ENCODE peak calls at places on chromosomes 6 and 20, in seven cellular contexts. X is HL-60; K is lower lobe of right lung; V is CD4-positive, alpha-beta T cell; M is A549; F is adrenal gland; R is astrocyte. I is an unnamed sample.

GRCh38 chr6:112184996-112185395 is 69.4 kb downstream of the LAMA4 start:
- DNase-seq in X (no peak), K (no peak), V (no peak), M (no peak), F (no peak), R (no peak), I (no peak)

GRCh38 chr6:11341867-11342266 is 109.4 kb upstream of the NEDD9 start:
- DNase-seq in X (no peak), K (no peak), V (no peak), M (no peak), F (no peak), R (peak), I (no peak)

GRCh38 chr20:10596726-10597125 is 77.1 kb downstream of the JAG1 start:
- DNase-seq in X (no peak), K (no peak), V (no peak), M (peak), F (no peak), R (peak), I (no peak)

GRCh38 chr20:61120595-61121515 is 131.2 kb upstream of the CDH4 start:
- DNase-seq in X (peak), K (no peak), V (no peak), M (peak), F (peak), R (peak), I (peak)

GRCh38 chr6:106557837-106558236 is 71.5 kb downstream of the RTN4IP1 start:
- DNase-seq in X (no peak), K (no peak), V (no peak), M (no peak), F (no peak), R (no peak), I (no peak)

GRCh38 chr6:2990179-2990931 is 9.3 kb upstream of the NQO2 start:
- DNase-seq in X (no peak), K (peak), V (no peak), M (no peak), F (peak), R (peak), I (no peak)

GRCh38 chr20:32207626-32208498 is at the start of the genes PLAGL2 and POFUT1:
- DNase-seq in X (peak), K (peak), V (peak), M (peak), F (peak), R (peak), I (peak)

GRCh38 chr20:37598101-37598530 is 70.4 kb upstream of the BLCAP start:
- DNase-seq in X (no peak), K (no peak), V (no peak), M (no peak), F (peak), R (no peak), I (no peak)

GRCh38 chr6:33990061-33990541 is 155.8 kb downstream of the GRM4 start:
- DNase-seq in X (no peak), K (no peak), V (no peak), M (no peak), F (no peak), R (no peak), I (peak)

GRCh38 chr6:122154912-122155516 is 244.4 kb upstream of the HSF2 start:
- DNase-seq in X (no peak), K (no peak), V (no peak), M (peak), F (no peak), R (no peak), I (no peak)

GRCh38 chr6:111478064-111478476 is 4.9 kb downstream of the REV3L start:
- DNase-seq in X (no peak), K (no peak), V (no peak), M (no peak), F (no peak), R (peak), I (no peak)

GRCh38 chr20:36631651-36632050 is 14.3 kb downstream of the SLA2 start:
- DNase-seq in X (no peak), K (no peak), V (no peak), M (no peak), F (no peak), R (no peak), I (no peak)

GRCh38 chr6:12474167-12475140 is 184.3 kb downstream of the EDN1 start:
- DNase-seq in X (no peak), K (no peak), V (no peak), M (no peak), F (no peak), R (peak), I (no peak)

GRCh38 chr20:20206788-20207187 is 154.5 kb downstream of the CFAP61 start:
- DNase-seq in X (no peak), K (no peak), V (no peak), M (no peak), F (no peak), R (no peak), I (no peak)

GRCh38 chr20:63978319-63979220 is 872 bp downstream of the SAMD10 start:
- DNase-seq in X (peak), K (peak), V (peak), M (no peak), F (peak), R (no peak), I (peak)

GRCh38 chr6:89242574-89243330 is 25.6 kb upstream of the GABRR1 start:
- DNase-seq in X (no peak), K (no peak), V (no peak), M (peak), F (no peak), R (peak), I (no peak)

GRCh38 chr20:7161690-7162089 is 394.2 kb downstream of the BMP2 start:
- DNase-seq in X (no peak), K (no peak), V (no peak), M (peak), F (peak), R (no peak), I (no peak)

GRCh38 chr6:158808918-158809678 is 10.1 kb downstream of the EZR start:
- DNase-seq in X (no peak), K (no peak), V (no peak), M (no peak), F (no peak), R (no peak), I (no peak)

GRCh38 chr6:27157461-27158315 is 89.8 kb upstream of the PRSS16 start:
- DNase-seq in X (no peak), K (peak), V (peak), M (peak), F (no peak), R (peak), I (no peak)

GRCh38 chr6:71533939-71534379 is 245.3 kb downstream of the OGFRL1 start:
- DNase-seq in X (no peak), K (no peak), V (no peak), M (peak), F (no peak), R (no peak), I (no peak)

GRCh38 chr20:13296070-13296469 is 75.0 kb downstream of the ISM1 start:
- DNase-seq in X (no peak), K (no peak), V (no peak), M (no peak), F (no peak), R (no peak), I (no peak)

GRCh38 chr6:165676435-165677068 is 13.5 kb upstream of the PDE10A start:
- DNase-seq in X (no peak), K (no peak), V (no peak), M (no peak), F (no peak), R (peak), I (no peak)

GRCh38 chr20:25459111-25459830 is 51.8 kb downstream of the GINS1 start:
- DNase-seq in X (no peak), K (no peak), V (no peak), M (no peak), F (no peak), R (no peak), I (no peak)

GRCh38 chr6:81766482-81767069 is 14.1 kb upstream of the TENT5A start:
- DNase-seq in X (peak), K (no peak), V (no peak), M (peak), F (no peak), R (peak), I (no peak)

GRCh38 chr6:164337024-164337924 is 922.8 kb downstream of the QKI start:
- DNase-seq in X (no peak), K (no peak), V (no peak), M (no peak), F (no peak), R (no peak), I (no peak)

GRCh38 chr6:22250486-22250885 is 46.4 kb downstream of the PRL start:
- DNase-seq in X (no peak), K (no peak), V (no peak), M (no peak), F (no peak), R (no peak), I (no peak)

GRCh38 chr6:56593801-56594318 is 48.8 kb downstream of the DST start:
- DNase-seq in X (peak), K (no peak), V (no peak), M (no peak), F (no peak), R (no peak), I (no peak)

GRCh38 chr20:63533871-63534393 is 3.2 kb downstream of the PTK6 start:
- DNase-seq in X (no peak), K (peak), V (no peak), M (no peak), F (no peak), R (no peak), I (no peak)

GRCh38 chr6:125474061-125474460 is 172.3 kb upstream of the HDDC2 start:
- DNase-seq in X (no peak), K (no peak), V (no peak), M (no peak), F (no peak), R (no peak), I (no peak)

GRCh38 chr6:31898200-31899011 is 908 bp upstream of the EHMT2 start:
- DNase-seq in X (no peak), K (no peak), V (no peak), M (peak), F (no peak), R (peak), I (no peak)

GRCh38 chr6:47483516-47483852 is 5.9 kb downstream of the CD2AP start:
- DNase-seq in X (no peak), K (no peak), V (no peak), M (no peak), F (no peak), R (no peak), I (no peak)
- H3K27ac ChIP-seq in X (no peak), K (no peak), V (no peak), M (peak), F (no peak), R (peak), I (no peak)

GRCh38 chr6:16759181-16759645 is 2.0 kb downstream of the ATXN1 start:
- DNase-seq in X (no peak), K (no peak), V (no peak), M (no peak), F (no peak), R (no peak), I (no peak)

GRCh38 chr6:16761469-16762264 is 407 bp upstream of the ATXN1 start:
- DNase-seq in X (peak), K (peak), V (peak), M (peak), F (peak), R (peak), I (peak)

GRCh38 chr6:16758163-16758975 is 2.9 kb downstream of the ATXN1 start:
- DNase-seq in X (no peak), K (no peak), V (no peak), M (no peak), F (no peak), R (peak), I (no peak)

GRCh38 chr6:16760536-16761468 is at the start of gene ATXN1:
- DNase-seq in X (no peak), K (peak), V (peak), M (peak), F (peak), R (no peak), I (peak)

GRCh38 chr6:16759646-16760535 is 1.4 kb downstream of the ATXN1 start:
- DNase-seq in X (no peak), K (peak), V (peak), M (peak), F (peak), R (peak), I (peak)
- TF ChIP-seq CTCF in X (no peak), K (peak), V (no peak), M (no peak), F (peak), R (no peak), I (no peak)

DNA sequence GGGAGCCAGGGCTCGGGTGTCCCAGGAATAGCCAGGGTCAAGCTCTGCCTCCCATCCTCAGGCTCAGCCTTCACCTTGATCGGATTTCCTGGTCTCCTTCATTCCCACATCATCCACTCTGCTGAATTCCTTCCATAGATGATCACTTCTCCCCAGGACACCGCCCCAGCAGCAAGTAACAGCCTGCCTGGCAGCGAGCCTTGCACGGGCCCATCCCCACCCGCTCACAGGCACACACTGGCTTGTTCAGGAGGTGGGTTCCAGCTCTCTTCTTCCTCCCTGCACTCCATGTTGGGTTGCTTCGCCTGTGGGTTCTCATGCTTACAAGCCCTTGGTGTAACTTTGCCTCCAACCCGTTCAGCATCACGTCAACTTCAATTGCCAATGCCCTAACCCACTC is 113.0 kb upstream of the IYD start:
- DNase-seq in X (no peak), K (no peak), V (no peak), M (no peak), F (no peak), R (no peak), I (no peak)
- H3K27ac ChIP-seq in X (no peak), K (no peak), V (no peak), M (no peak), F (no peak), R (no peak), I (no peak)

DNA sequence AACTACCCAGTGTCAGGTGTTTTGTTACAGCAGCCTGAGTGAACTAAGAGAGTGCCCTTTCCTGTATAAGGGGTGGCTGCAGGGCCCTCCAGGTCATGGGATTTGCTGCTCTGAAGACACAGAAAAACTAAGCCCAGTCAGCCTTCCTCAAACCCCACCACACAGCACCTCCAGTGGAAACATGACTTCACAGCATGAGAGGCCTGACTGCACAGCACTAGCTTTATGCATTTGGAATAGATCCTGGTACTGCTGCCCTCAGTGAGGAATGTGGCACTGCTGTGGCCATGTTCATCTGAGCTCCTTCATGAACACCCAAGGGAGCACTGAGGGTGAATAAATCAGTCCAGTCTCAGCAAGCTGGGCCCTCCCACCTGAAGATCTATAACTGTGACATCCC is 296.1 kb upstream of the FOXQ1 start:
- DNase-seq in X (no peak), K (no peak), V (no peak), M (peak), F (no peak), R (no peak), I (peak)
- TF ChIP-seq CTCF in X (no peak), K (no peak), V (no peak), M (no peak), F (no peak), R (no peak), I (no peak)

GRCh38 chr6:13486679-13487121 is 700 bp downstream of the GFOD1 start:
- DNase-seq in X (peak), K (peak), V (peak), M (peak), F (peak), R (peak), I (peak)
- H3K27ac ChIP-seq in X (peak), K (peak), V (no peak), M (peak), F (peak), R (peak), I (peak)